ENCODE peak calls at places on chromosome 2, in nine cellular contexts. One of them, this sample, is unnamed.

GRCh38 chr2:95760839-95761525 is 169.2 kb downstream of the TRIM43 start:
- DNase-seq in ovary: no peak
- DNase-seq in aorta: peak; percentile 50
- DNase-seq in sigmoid colon: no peak
- DNase-seq in naive thymus-derived CD4-positive, alpha-beta T cell: no peak
- DNase-seq in neural progenitor cell: no peak
- DNase-seq in heart left ventricle: no peak
- DNase-seq in pancreas: no peak
- DNase-seq in spleen: no peak
- DNase-seq in this sample: no peak

GRCh38 chr2:142980246-142981068 is 103.0 kb downstream of the KYNU start:
- DNase-seq in ovary: no peak
- DNase-seq in aorta: no peak
- DNase-seq in sigmoid colon: no peak
- DNase-seq in naive thymus-derived CD4-positive, alpha-beta T cell: no peak
- DNase-seq in neural progenitor cell: peak; percentile 20
- DNase-seq in heart left ventricle: no peak
- DNase-seq in pancreas: no peak
- DNase-seq in spleen: no peak
- DNase-seq in this sample: no peak

GRCh38 chr2:178827111-178827510 is 19.9 kb upstream of the TTN start:
- DNase-seq in ovary: no peak
- DNase-seq in aorta: no peak
- DNase-seq in sigmoid colon: no peak
- DNase-seq in naive thymus-derived CD4-positive, alpha-beta T cell: no peak
- DNase-seq in neural progenitor cell: no peak
- DNase-seq in heart left ventricle: no peak
- DNase-seq in pancreas: no peak
- DNase-seq in spleen: no peak
- DNase-seq in this sample: no peak

GRCh38 chr2:174688079-174688478 is 76.2 kb downstream of the CHRNA1 start:
- DNase-seq in ovary: no peak
- DNase-seq in aorta: no peak
- DNase-seq in sigmoid colon: no peak
- DNase-seq in naive thymus-derived CD4-positive, alpha-beta T cell: peak; percentile 59
- DNase-seq in neural progenitor cell: no peak
- DNase-seq in heart left ventricle: no peak
- DNase-seq in pancreas: no peak
- DNase-seq in spleen: no peak
- DNase-seq in this sample: no peak

GRCh38 chr2:1736997-1737480 is 7.3 kb downstream of the PXDN start:
- DNase-seq in ovary: no peak
- DNase-seq in aorta: peak; percentile 67
- DNase-seq in sigmoid colon: peak; percentile 86
- DNase-seq in naive thymus-derived CD4-positive, alpha-beta T cell: no peak
- DNase-seq in neural progenitor cell: no peak
- DNase-seq in heart left ventricle: no peak
- DNase-seq in pancreas: no peak
- DNase-seq in spleen: no peak
- DNase-seq in this sample: no peak

GRCh38 chr2:15988724-15989123 is 48.4 kb downstream of the MYCN start:
- DNase-seq in ovary: no peak
- DNase-seq in aorta: no peak
- DNase-seq in sigmoid colon: no peak
- DNase-seq in naive thymus-derived CD4-positive, alpha-beta T cell: no peak
- DNase-seq in neural progenitor cell: no peak
- DNase-seq in heart left ventricle: no peak
- DNase-seq in pancreas: no peak
- DNase-seq in spleen: no peak
- DNase-seq in this sample: no peak

GRCh38 chr2:19354417-19355022 is 3.9 kb downstream of the OSR1 start:
- DNase-seq in ovary: no peak
- DNase-seq in aorta: no peak
- DNase-seq in sigmoid colon: no peak
- DNase-seq in naive thymus-derived CD4-positive, alpha-beta T cell: no peak
- DNase-seq in neural progenitor cell: no peak
- DNase-seq in heart left ventricle: no peak
- DNase-seq in pancreas: no peak
- DNase-seq in spleen: no peak
- DNase-seq in this sample: no peak

GRCh38 chr2:101597347-101597944 is 100.1 kb upstream of the MAP4K4 start:
- DNase-seq in ovary: no peak
- DNase-seq in aorta: no peak
- DNase-seq in sigmoid colon: no peak
- DNase-seq in naive thymus-derived CD4-positive, alpha-beta T cell: no peak
- DNase-seq in neural progenitor cell: no peak
- DNase-seq in heart left ventricle: no peak
- DNase-seq in pancreas: no peak
- DNase-seq in spleen: no peak
- DNase-seq in this sample: no peak

GRCh38 chr2:139574371-139574770 is 794.2 kb upstream of the NXPH2 start:
- DNase-seq in ovary: no peak
- DNase-seq in aorta: no peak
- DNase-seq in sigmoid colon: no peak
- DNase-seq in naive thymus-derived CD4-positive, alpha-beta T cell: no peak
- DNase-seq in neural progenitor cell: no peak
- DNase-seq in heart left ventricle: no peak
- DNase-seq in pancreas: no peak
- DNase-seq in spleen: no peak
- DNase-seq in this sample: no peak

GRCh38 chr2:241507430-241508239 is 749 bp downstream of the STK25 start:
- DNase-seq in ovary: peak; percentile 71
- DNase-seq in aorta: peak; percentile 88
- DNase-seq in sigmoid colon: no peak
- DNase-seq in naive thymus-derived CD4-positive, alpha-beta T cell: peak; percentile 28
- DNase-seq in neural progenitor cell: peak; percentile 80
- DNase-seq in heart left ventricle: peak; percentile 76
- DNase-seq in pancreas: peak; percentile 56
- DNase-seq in spleen: peak; percentile 91
- DNase-seq in this sample: no peak

GRCh38 chr2:53751728-53752127 is 15.9 kb upstream of the CHAC2 start:
- DNase-seq in ovary: no peak
- DNase-seq in aorta: no peak
- DNase-seq in sigmoid colon: no peak
- DNase-seq in naive thymus-derived CD4-positive, alpha-beta T cell: no peak
- DNase-seq in neural progenitor cell: no peak
- DNase-seq in heart left ventricle: no peak
- DNase-seq in pancreas: no peak
- DNase-seq in spleen: no peak
- DNase-seq in this sample: no peak

GRCh38 chr2:10340593-10340975 is 37.9 kb downstream of the HPCAL1 start:
- DNase-seq in ovary: no peak
- DNase-seq in aorta: peak; percentile 30
- DNase-seq in sigmoid colon: no peak
- DNase-seq in naive thymus-derived CD4-positive, alpha-beta T cell: no peak
- DNase-seq in neural progenitor cell: no peak
- DNase-seq in heart left ventricle: no peak
- DNase-seq in pancreas: no peak
- DNase-seq in spleen: no peak
- DNase-seq in this sample: no peak

GRCh38 chr2:6823111-6823510 is 42.6 kb downstream of the CMPK2 start:
- DNase-seq in ovary: no peak
- DNase-seq in aorta: no peak
- DNase-seq in sigmoid colon: no peak
- DNase-seq in naive thymus-derived CD4-positive, alpha-beta T cell: no peak
- DNase-seq in neural progenitor cell: no peak
- DNase-seq in heart left ventricle: no peak
- DNase-seq in pancreas: no peak
- DNase-seq in spleen: no peak
- DNase-seq in this sample: no peak

GRCh38 chr2:12895017-12895416 is 178.3 kb downstream of the TRIB2 start:
- DNase-seq in ovary: no peak
- DNase-seq in aorta: no peak
- DNase-seq in sigmoid colon: no peak
- DNase-seq in naive thymus-derived CD4-positive, alpha-beta T cell: no peak
- DNase-seq in neural progenitor cell: no peak
- DNase-seq in heart left ventricle: no peak
- DNase-seq in pancreas: no peak
- DNase-seq in spleen: no peak
- DNase-seq in this sample: no peak

GRCh38 chr2:172288603-172289002 is 138.8 kb upstream of the ITGA6 start:
- DNase-seq in ovary: no peak
- DNase-seq in aorta: no peak
- DNase-seq in sigmoid colon: no peak
- DNase-seq in naive thymus-derived CD4-positive, alpha-beta T cell: peak; percentile 59
- DNase-seq in neural progenitor cell: no peak
- DNase-seq in heart left ventricle: no peak
- DNase-seq in pancreas: no peak
- DNase-seq in spleen: no peak
- DNase-seq in this sample: no peak

GRCh38 chr2:27829791-27830190 is 58.3 kb downstream of the MRPL33 start:
- DNase-seq in ovary: no peak
- DNase-seq in aorta: no peak
- DNase-seq in sigmoid colon: no peak
- DNase-seq in naive thymus-derived CD4-positive, alpha-beta T cell: no peak
- DNase-seq in neural progenitor cell: no peak
- DNase-seq in heart left ventricle: no peak
- DNase-seq in pancreas: no peak
- DNase-seq in spleen: no peak
- DNase-seq in this sample: no peak

GRCh38 chr2:32772623-32773221 is 144.9 kb downstream of the TTC27 start:
- DNase-seq in ovary: no peak
- DNase-seq in aorta: no peak
- DNase-seq in sigmoid colon: no peak
- DNase-seq in naive thymus-derived CD4-positive, alpha-beta T cell: no peak
- DNase-seq in neural progenitor cell: peak; percentile 79
- DNase-seq in heart left ventricle: no peak
- DNase-seq in pancreas: no peak
- DNase-seq in spleen: no peak
- DNase-seq in this sample: no peak

GRCh38 chr2:101344173-101344572 is 35.7 kb upstream of the RNF149 start:
- DNase-seq in ovary: no peak
- DNase-seq in aorta: no peak
- DNase-seq in sigmoid colon: no peak
- DNase-seq in naive thymus-derived CD4-positive, alpha-beta T cell: no peak
- DNase-seq in neural progenitor cell: no peak
- DNase-seq in heart left ventricle: no peak
- DNase-seq in pancreas: no peak
- DNase-seq in spleen: no peak
- DNase-seq in this sample: no peak

GRCh38 chr2:97979894-97980293 is 15.9 kb downstream of the TMEM131 start:
- DNase-seq in ovary: no peak
- DNase-seq in aorta: no peak
- DNase-seq in sigmoid colon: no peak
- DNase-seq in naive thymus-derived CD4-positive, alpha-beta T cell: no peak
- DNase-seq in neural progenitor cell: no peak
- DNase-seq in heart left ventricle: no peak
- DNase-seq in pancreas: no peak
- DNase-seq in spleen: no peak
- DNase-seq in this sample: no peak
- H3K9me3 ChIP-seq in ovary: no peaks in the 10 kb centered on the region
- H3K9me3 ChIP-seq in aorta: peaks cover 5% of the 10 kb centered on the region
- H3K9me3 ChIP-seq in sigmoid colon: no peaks in the 10 kb centered on the region
- H3K9me3 ChIP-seq in naive thymus-derived CD4-positive, alpha-beta T cell: peaks cover 15% of the 10 kb centered on the region
- H3K9me3 ChIP-seq in neural progenitor cell: peaks cover 7% of the 10 kb centered on the region
- H3K9me3 ChIP-seq in heart left ventricle: peaks cover 20% of the 10 kb centered on the region
- H3K9me3 ChIP-seq in pancreas: no peaks in the 10 kb centered on the region
- H3K9me3 ChIP-seq in spleen: peaks cover 10% of the 10 kb centered on the region
- H3K9me3 ChIP-seq in this sample: peaks cover 17% of the 10 kb centered on the region

GRCh38 chr2:63569740-63570139 is 18.5 kb downstream of the WDPCP start:
- DNase-seq in ovary: no peak
- DNase-seq in aorta: no peak
- DNase-seq in sigmoid colon: no peak
- DNase-seq in naive thymus-derived CD4-positive, alpha-beta T cell: no peak
- DNase-seq in neural progenitor cell: no peak
- DNase-seq in heart left ventricle: no peak
- DNase-seq in pancreas: no peak
- DNase-seq in spleen: no peak
- DNase-seq in this sample: no peak
- H3K9me3 ChIP-seq in ovary: no peaks in the 10 kb centered on the region
- H3K9me3 ChIP-seq in aorta: no peaks in the 10 kb centered on the region
- H3K9me3 ChIP-seq in sigmoid colon: peaks cover 4% of the 10 kb centered on the region
- H3K9me3 ChIP-seq in naive thymus-derived CD4-positive, alpha-beta T cell: peaks cover 21% of the 10 kb centered on the region
- H3K9me3 ChIP-seq in neural progenitor cell: peaks cover 4% of the 10 kb centered on the region
- H3K9me3 ChIP-seq in heart left ventricle: peaks cover 5% of the 10 kb centered on the region
- H3K9me3 ChIP-seq in pancreas: no peaks in the 10 kb centered on the region
- H3K9me3 ChIP-seq in spleen: peaks cover 36% of the 10 kb centered on the region
- H3K9me3 ChIP-seq in this sample: peaks cover 9% of the 10 kb centered on the region

GRCh38 chr2:196131384-196131861 is 40.0 kb downstream of the STK17B start:
- DNase-seq in ovary: no peak
- DNase-seq in aorta: no peak
- DNase-seq in sigmoid colon: no peak
- DNase-seq in naive thymus-derived CD4-positive, alpha-beta T cell: no peak
- DNase-seq in neural progenitor cell: peak; percentile 24
- DNase-seq in heart left ventricle: no peak
- DNase-seq in pancreas: no peak
- DNase-seq in spleen: no peak
- DNase-seq in this sample: peak; percentile 48
- H3K9me3 ChIP-seq in ovary: peaks cover 18% of the 10 kb centered on the region
- H3K9me3 ChIP-seq in aorta: peaks cover 15% of the 10 kb centered on the region
- H3K9me3 ChIP-seq in sigmoid colon: peaks cover 13% of the 10 kb centered on the region
- H3K9me3 ChIP-seq in naive thymus-derived CD4-positive, alpha-beta T cell: peaks cover 52% of the 10 kb centered on the region
- H3K9me3 ChIP-seq in neural progenitor cell: peaks cover 5% of the 10 kb centered on the region
- H3K9me3 ChIP-seq in heart left ventricle: peaks cover 40% of the 10 kb centered on the region
- H3K9me3 ChIP-seq in pancreas: no peaks in the 10 kb centered on the region
- H3K9me3 ChIP-seq in spleen: peaks cover 68% of the 10 kb centered on the region
- H3K9me3 ChIP-seq in this sample: no peaks in the 10 kb centered on the region

DNA sequence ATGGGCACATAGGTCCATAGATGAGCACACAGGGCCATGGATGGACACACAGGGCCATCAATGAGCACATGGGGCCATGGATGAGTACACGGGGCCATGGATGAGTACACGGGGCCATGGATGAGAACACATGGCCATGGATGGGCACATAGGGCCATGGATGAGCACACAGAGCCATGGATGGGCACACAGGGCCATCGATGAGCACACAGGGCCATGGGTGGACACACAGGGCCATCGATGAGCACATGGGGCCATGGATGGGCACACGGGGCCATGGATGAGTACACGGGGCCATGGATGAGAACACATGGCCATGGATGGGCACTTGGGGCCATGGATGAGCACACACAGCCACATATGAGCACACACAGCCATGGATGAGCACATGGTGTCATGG is 192.6 kb upstream of the HDAC4 start:
- DNase-seq in ovary: no peak
- DNase-seq in aorta: peak; percentile 35
- DNase-seq in sigmoid colon: peak; percentile 9
- DNase-seq in naive thymus-derived CD4-positive, alpha-beta T cell: no peak
- DNase-seq in neural progenitor cell: no peak
- DNase-seq in heart left ventricle: peak; percentile 25
- DNase-seq in pancreas: peak; percentile 4
- DNase-seq in spleen: no peak
- DNase-seq in this sample: no peak
- H3K9me3 ChIP-seq in ovary: no peaks in the 10 kb centered on the region
- H3K9me3 ChIP-seq in aorta: no peaks in the 10 kb centered on the region
- H3K9me3 ChIP-seq in sigmoid colon: no peaks in the 10 kb centered on the region
- H3K9me3 ChIP-seq in naive thymus-derived CD4-positive, alpha-beta T cell: no peaks in the 10 kb centered on the region
- H3K9me3 ChIP-seq in neural progenitor cell: no peaks in the 10 kb centered on the region
- H3K9me3 ChIP-seq in heart left ventricle: no peaks in the 10 kb centered on the region
- H3K9me3 ChIP-seq in pancreas: no peaks in the 10 kb centered on the region
- H3K9me3 ChIP-seq in spleen: no peaks in the 10 kb centered on the region
- H3K9me3 ChIP-seq in this sample: no peaks in the 10 kb centered on the region

This sample was measured in tibial nerve.